ENCODE peak calls at places on chromosomes 2 and 18, in four cellular contexts. A is H9, O is IMR-90, P is mesendoderm. Y is an unnamed sample.

GRCh38 chr2:23824777-23825212 is 102.1 kb downstream of the ATAD2B start:
- DNase-seq in A (no peak), O (peak), P (peak), Y (no peak)

GRCh38 chr18:10454800-10455550 is 540 bp downstream of the APCDD1 start:
- DNase-seq in A (peak), O (peak), P (peak), Y (peak)

GRCh38 chr2:108267117-108267516 is 21.6 kb upstream of the SULT1C2 start:
- DNase-seq in A (no peak), O (peak), P (no peak), Y (no peak)

GRCh38 chr2:112938904-112939303 is 27.9 kb downstream of the IL37 start:
- DNase-seq in A (no peak), O (peak), P (no peak), Y (no peak)

GRCh38 chr2:20523053-20523452 is 76.2 kb downstream of the RHOB start:
- DNase-seq in A (no peak), O (no peak), P (no peak), Y (no peak)

GRCh38 chr2:121071058-121071504 is 213.9 kb downstream of the TFCP2L1 start:
- DNase-seq in A (peak), O (peak), P (peak), Y (no peak)

GRCh38 chr2:140526575-140526974 is 1604.2 kb downstream of the LRP1B start:
- DNase-seq in A (no peak), O (no peak), P (peak), Y (no peak)

GRCh38 chr2:18682681-18683080 is 93.3 kb upstream of the NT5C1B start:
- DNase-seq in A (no peak), O (no peak), P (no peak), Y (no peak)

GRCh38 chr2:176656776-176657140 is 387.5 kb downstream of the MTX2 start:
- DNase-seq in A (no peak), O (no peak), P (no peak), Y (no peak)

GRCh38 chr2:127197475-127198385 is 22.4 kb downstream of the CYP27C1 start:
- DNase-seq in A (peak), O (peak), P (peak), Y (no peak)

GRCh38 chr2:128746356-128746755 is 427.7 kb upstream of the HS6ST1 start:
- DNase-seq in A (no peak), O (peak), P (no peak), Y (no peak)

GRCh38 chr2:2646312-2647051 is 315.4 kb upstream of the MYT1L start:
- DNase-seq in A (no peak), O (no peak), P (peak), Y (no peak)

GRCh38 chr2:20381457-20381856 is 30.8 kb upstream of the PUM2 start:
- DNase-seq in A (no peak), O (peak), P (peak), Y (no peak)

GRCh38 chr2:151525872-151526271 is 116.2 kb downstream of the RIF1 start:
- DNase-seq in A (no peak), O (no peak), P (no peak), Y (no peak)

GRCh38 chr2:118431188-118431562 is 342.9 kb downstream of the INSIG2 start:
- DNase-seq in A (no peak), O (no peak), P (peak), Y (no peak)

GRCh38 chr2:16034151-16034974 is 94.0 kb downstream of the MYCN start:
- DNase-seq in A (peak), O (no peak), P (peak), Y (peak)

GRCh38 chr2:171248205-171248662 is 87.5 kb upstream of the TLK1 start:
- DNase-seq in A (no peak), O (no peak), P (no peak), Y (no peak)

GRCh38 chr2:68340631-68341329 is 21.0 kb upstream of the CNRIP1 start:
- DNase-seq in A (no peak), O (no peak), P (no peak), Y (no peak)

GRCh38 chr2:45237850-45238542 is 228.7 kb upstream of the SIX2 start:
- DNase-seq in A (no peak), O (peak), P (no peak), Y (no peak)

GRCh38 chr2:195820373-195820772 is 163.3 kb downstream of the SLC39A10 start:
- DNase-seq in A (no peak), O (peak), P (peak), Y (no peak)

GRCh38 chr2:177123048-177123447 is 89.5 kb upstream of the HNRNPA3 start:
- DNase-seq in A (no peak), O (no peak), P (peak), Y (no peak)

GRCh38 chr2:96119981-96120720 is 3.8 kb upstream of the ADRA2B start:
- DNase-seq in A (no peak), O (no peak), P (no peak), Y (no peak)

GRCh38 chr2:200694071-200694470 is 108.3 kb downstream of the AOX1 start:
- DNase-seq in A (no peak), O (peak), P (peak), Y (no peak)

GRCh38 chr2:145797692-145798091 is 1277.8 kb upstream of the ZEB2 start:
- DNase-seq in A (no peak), O (no peak), P (no peak), Y (no peak)

GRCh38 chr2:239055756-239056493 is 208.0 kb downstream of the TWIST2 start:
- DNase-seq in A (no peak), O (no peak), P (no peak), Y (no peak)

GRCh38 chr2:25323042-25323514 is 18.6 kb downstream of the DNMT3A start:
- DNase-seq in A (peak), O (peak), P (peak), Y (peak)

GRCh38 chr2:210158236-210158635 is 13.0 kb downstream of the KANSL1L start:
- DNase-seq in A (no peak), O (no peak), P (no peak), Y (no peak)

GRCh38 chr2:227447606-227448005 is 24.4 kb upstream of the AGFG1 start:
- DNase-seq in A (no peak), O (peak), P (no peak), Y (no peak)

GRCh38 chr2:216553093-216553478 is 54.4 kb downstream of the RPL37A start:
- DNase-seq in A (peak), O (peak), P (peak), Y (no peak)

GRCh38 chr18:28177828-28178635 is 1.1 kb upstream of the CDH2 start:
- DNase-seq in A (peak), O (peak), P (peak), Y (peak)

GRCh38 chr18:63285332-63285731 is 34.2 kb downstream of the BCL2 start:
- DNase-seq in A (no peak), O (no peak), P (no peak), Y (no peak)

GRCh38 chr2:32061973-32062861 is 1.1 kb upstream of the SPAST start:
- DNase-seq in A (peak), O (peak), P (peak), Y (peak)

GRCh38 chr2:212170382-212170781 is 368.2 kb downstream of the ERBB4 start:
- DNase-seq in A (no peak), O (no peak), P (no peak), Y (no peak)

GRCh38 chr2:151729416-151729811 is 4.9 kb downstream of the NEB start:
- DNase-seq in A (no peak), O (no peak), P (no peak), Y (no peak)

GRCh38 chr18:57640749-57641148 is 19.1 kb upstream of the NARS1 start:
- DNase-seq in A (no peak), O (peak), P (no peak), Y (no peak)

GRCh38 chr2:168246072-168246482 is 1.3 kb downstream of the STK39 start:
- DNase-seq in A (no peak), O (no peak), P (peak), Y (no peak)

GRCh38 chr2:168244318-168244717 is 3.1 kb downstream of the STK39 start:
- DNase-seq in A (no peak), O (no peak), P (no peak), Y (no peak)

GRCh38 chr2:168247341-168248305 is at the start of gene STK39:
- DNase-seq in A (peak), O (peak), P (peak), Y (peak)

GRCh38 chr2:168245074-168245825 is 2.1 kb downstream of the STK39 start:
- DNase-seq in A (no peak), O (no peak), P (no peak), Y (no peak)

GRCh38 chr2:168246483-168247340 is 683 bp downstream of the STK39 start:
- DNase-seq in A (peak), O (peak), P (peak), Y (peak)
- H3K56ac ChIP-seq in A (no peak), O (peak), P (peak), Y (no peak)

DNA sequence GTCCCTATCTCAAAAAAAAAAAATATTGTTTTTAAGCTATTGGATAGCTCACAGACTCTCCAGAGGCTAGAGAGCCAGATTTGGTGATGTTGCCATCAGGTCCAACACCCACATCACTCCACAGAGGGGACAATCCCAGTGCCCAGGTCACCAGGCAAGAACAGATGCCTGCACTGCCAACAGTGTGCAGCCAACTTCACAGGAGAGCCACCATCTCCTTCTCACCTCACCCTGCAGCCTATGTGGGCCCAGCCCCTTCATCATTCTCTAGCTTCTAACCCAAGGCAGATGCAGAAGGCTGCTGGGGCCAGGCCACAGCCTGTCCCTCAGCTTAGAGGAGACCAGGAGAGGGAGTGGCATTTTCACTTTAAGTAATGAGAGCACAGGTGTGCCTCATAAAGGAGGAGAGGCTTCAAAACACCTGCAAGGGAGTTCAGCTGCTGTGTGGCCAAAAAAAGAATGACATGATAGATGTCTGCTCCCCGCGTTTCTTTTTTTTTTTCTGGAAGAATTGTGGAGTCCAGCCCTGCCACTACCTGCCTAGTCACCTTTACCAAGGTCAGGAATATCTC is 98.0 kb upstream of the ZSWIM2 start:
- DNase-seq in A (no peak), O (no peak), P (no peak), Y (peak)
- H3K18ac ChIP-seq in A (no peak), O (no peak), P (no peak), Y (no peak)

GRCh38 chr2:147424766-147425165 is 420.1 kb upstream of the ACVR2A start:
- DNase-seq in A (no peak), O (no peak), P (no peak), Y (no peak)

GRCh38 chr2:147425437-147426038 is 419.3 kb upstream of the ACVR2A start:
- DNase-seq in A (no peak), O (no peak), P (no peak), Y (no peak)

GRCh38 chr2:147416099-147416498 is 428.7 kb upstream of the ACVR2A start:
- DNase-seq in A (no peak), O (no peak), P (no peak), Y (no peak)

GRCh38 chr2:147420947-147421346 is 423.9 kb upstream of the ACVR2A start:
- DNase-seq in A (no peak), O (no peak), P (no peak), Y (no peak)

GRCh38 chr2:147420517-147420916 is 424.3 kb upstream of the ACVR2A start:
- DNase-seq in A (peak), O (no peak), P (peak), Y (no peak)
- H3K23ac ChIP-seq in A (no peak), O (no peak), P (no peak), Y (no peak)

DNA sequence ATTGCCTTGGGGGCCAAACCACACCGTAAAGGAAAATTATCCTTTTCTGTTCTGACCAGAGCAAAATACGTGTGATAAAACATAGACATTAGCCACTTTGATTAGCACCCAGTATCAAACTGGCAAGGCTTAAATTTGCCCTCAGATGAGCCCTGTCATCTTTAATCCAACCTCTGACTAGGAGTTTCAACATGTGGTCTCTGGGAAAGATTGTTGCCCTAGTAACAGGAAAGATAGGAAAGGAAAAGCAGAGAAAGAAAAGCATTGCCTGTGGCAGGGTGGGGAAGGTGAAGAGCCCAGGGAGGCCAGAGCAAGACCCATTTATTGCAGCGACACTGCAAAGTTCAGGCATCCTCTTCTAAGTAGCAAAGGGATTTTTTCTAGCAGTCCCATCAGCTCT is 181.5 kb upstream of the SCN7A start:
- DNase-seq in A (no peak), O (no peak), P (no peak), Y (no peak)
- H3K56ac ChIP-seq in A (no peak), O (no peak), P (no peak), Y (no peak)

GRCh38 chr2:72111061-72111460 is 36.6 kb downstream of the CYP26B1 start:
- DNase-seq in A (no peak), O (no peak), P (no peak), Y (peak)

GRCh38 chr2:72113847-72114692 is 33.6 kb downstream of the CYP26B1 start:
- DNase-seq in A (no peak), O (no peak), P (no peak), Y (no peak)

GRCh38 chr2:72112421-72112820 is 35.2 kb downstream of the CYP26B1 start:
- DNase-seq in A (no peak), O (peak), P (no peak), Y (peak)

GRCh38 chr2:72114693-72115051 is 33.0 kb downstream of the CYP26B1 start:
- DNase-seq in A (no peak), O (no peak), P (peak), Y (no peak)

DNA sequence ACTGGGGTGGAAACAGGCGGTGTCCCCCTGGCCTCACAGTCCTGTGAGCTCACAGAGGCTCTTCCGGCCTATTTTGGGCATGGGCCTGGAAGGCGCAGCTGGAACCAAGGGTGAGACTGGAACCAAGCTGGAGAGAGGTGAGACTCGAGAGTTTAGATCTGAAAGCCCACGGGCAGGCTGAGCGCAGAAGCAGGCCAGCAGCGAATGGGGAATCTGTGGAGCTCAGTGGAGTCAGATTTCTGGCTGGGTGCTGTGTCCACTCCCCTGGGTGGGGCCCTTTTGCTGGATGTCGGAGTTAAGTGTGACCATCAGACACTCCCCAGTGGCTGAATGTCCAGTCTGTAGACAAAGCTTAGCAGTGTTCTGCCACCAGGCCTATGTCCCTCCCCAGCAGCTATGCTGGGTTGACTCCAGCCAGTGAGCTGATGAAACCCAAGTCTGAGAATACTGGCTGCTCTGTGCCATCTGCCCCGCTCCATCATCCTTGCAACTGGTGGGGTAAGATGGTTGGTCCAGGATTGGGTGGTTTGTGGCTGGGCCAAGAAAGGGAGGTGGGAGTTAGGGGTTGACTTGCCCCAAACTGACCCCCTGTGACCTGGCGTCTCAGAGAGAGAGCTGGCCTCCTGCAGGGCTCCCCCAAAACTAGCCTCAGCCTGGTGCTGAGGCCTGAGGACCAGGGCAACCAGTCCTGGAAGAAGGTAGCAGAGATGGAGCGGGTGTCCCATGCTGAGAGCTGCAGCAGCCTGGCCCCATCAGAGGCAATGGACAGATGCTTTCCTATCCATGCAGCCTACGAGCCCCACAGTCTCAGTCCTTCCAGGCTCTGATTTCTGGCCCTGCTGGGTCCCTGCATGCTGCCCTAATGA is 34.4 kb downstream of the CYP26B1 start:
- DNase-seq in A (no peak), O (no peak), P (no peak), Y (peak)
- H3K18ac ChIP-seq in A (no peak), O (no peak), P (no peak), Y (no peak)

DNA sequence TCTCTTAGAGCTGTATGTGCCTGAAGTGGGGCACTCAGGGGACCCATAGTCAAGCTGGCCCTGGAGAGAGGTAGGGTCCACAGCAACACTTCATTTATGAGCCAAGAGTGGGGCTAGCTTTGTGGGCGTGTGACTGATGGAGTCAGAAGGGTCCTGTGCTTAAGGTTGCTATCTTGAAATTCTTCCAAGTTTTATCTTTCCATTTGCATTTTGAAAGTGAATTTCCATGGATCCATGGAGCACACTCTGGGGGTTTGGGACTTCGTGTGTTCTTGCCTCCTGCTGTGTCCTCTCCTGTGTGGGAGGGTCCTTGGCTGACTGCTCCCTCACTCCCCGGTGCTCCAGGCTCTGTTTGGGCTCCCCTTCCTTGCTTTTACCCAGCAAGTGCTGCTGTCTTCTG is 50.8 kb downstream of the FHOD3 start:
- DNase-seq in A (no peak), O (no peak), P (no peak), Y (no peak)
- H3K23ac ChIP-seq in A (no peak), O (no peak), P (no peak), Y (no peak)

GRCh38 chr18:25370391-25370790 is 18.4 kb upstream of the ZNF521 start:
- DNase-seq in A (no peak), O (no peak), P (no peak), Y (no peak)
- H3K56ac ChIP-seq in A (no peak), O (no peak), P (no peak), Y (no peak)

GRCh38 chr2:69798909-69799526 is 30.4 kb upstream of the GMCL1 start:
- DNase-seq in A (no peak), O (peak), P (peak), Y (no peak)
- H3K18ac ChIP-seq in A (no peak), O (no peak), P (peak), Y (no peak)

DNA sequence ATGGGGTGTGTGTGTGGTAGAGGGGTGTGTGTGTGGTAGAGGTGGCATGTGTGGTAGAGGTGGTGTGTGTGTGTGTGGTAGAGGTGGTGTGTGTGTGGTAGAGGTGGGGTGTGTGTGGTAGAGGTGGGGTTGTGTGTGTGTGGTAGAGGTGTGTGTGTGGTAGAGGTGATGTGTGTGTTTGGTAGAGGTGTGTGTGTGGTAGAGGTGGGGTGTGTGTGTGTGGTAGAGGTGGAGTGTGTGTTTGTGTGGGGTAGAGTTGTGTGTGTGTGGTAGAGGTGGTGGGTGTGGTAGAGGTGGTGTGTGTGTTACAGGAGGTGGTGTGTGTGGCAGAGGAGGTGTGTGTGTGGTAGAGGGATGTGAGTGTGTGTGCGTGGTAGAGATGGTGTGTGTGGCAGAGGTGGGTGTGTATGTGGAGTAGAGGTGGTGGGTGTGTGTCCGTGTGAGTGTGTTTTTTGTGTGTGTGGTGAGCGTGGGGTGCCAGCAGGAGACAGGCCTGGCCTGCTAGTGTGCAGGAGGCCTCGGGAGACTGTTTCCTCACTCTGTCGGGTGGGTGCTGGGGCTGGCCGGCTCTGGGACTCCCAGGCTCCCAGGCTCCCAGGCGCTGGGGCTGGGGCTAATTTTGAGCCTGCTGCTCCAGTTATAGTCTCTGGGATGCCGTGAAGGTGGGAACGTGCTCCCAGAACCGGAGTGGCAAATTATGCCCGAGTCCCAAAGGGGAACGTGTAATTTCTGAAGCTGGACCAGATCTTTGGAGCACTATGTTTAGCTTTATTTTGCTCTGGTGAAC is 165.2 kb downstream of the DYSF start:
- DNase-seq in A (peak), O (no peak), P (no peak), Y (no peak)
- H3K23ac ChIP-seq in A (no peak), O (no peak), P (no peak), Y (no peak)

GRCh38 chr18:12035481-12035880 is 54.2 kb downstream of the IMPA2 start:
- DNase-seq in A (no peak), O (no peak), P (no peak), Y (peak)
- H3K56ac ChIP-seq in A (no peak), O (no peak), P (no peak), Y (no peak)